ENCODE peak calls at places on chromosomes 2 and 18, in nine cellular contexts. One of them, this sample, is unnamed.

GRCh38 chr2:132009874-132010521 is 151.8 kb downstream of the ANKRD30BL start:
- DNase-seq in cardiac fibroblast: peak; percentile 7
- DNase-seq in PC-9: no peak
- DNase-seq in GM12878: no peak
- DNase-seq in OCI-LY7: no peak
- DNase-seq in astrocyte: peak; percentile 46
- DNase-seq in cardiac muscle cell: peak; percentile 1
- DNase-seq in GM23248: peak; percentile 34
- DNase-seq in tibial artery: no peak
- DNase-seq in this sample: no peak

GRCh38 chr18:73279499-73279898 is 411.7 kb upstream of the NETO1 start:
- DNase-seq in cardiac fibroblast: no peak
- DNase-seq in PC-9: no peak
- DNase-seq in GM12878: no peak
- DNase-seq in OCI-LY7: no peak
- DNase-seq in astrocyte: no peak
- DNase-seq in cardiac muscle cell: no peak
- DNase-seq in GM23248: peak; percentile 6
- DNase-seq in tibial artery: no peak
- DNase-seq in this sample: no peak

GRCh38 chr2:138037090-138037489 is 72.8 kb downstream of the HNMT start:
- DNase-seq in cardiac fibroblast: no peak
- DNase-seq in PC-9: no peak
- DNase-seq in GM12878: no peak
- DNase-seq in OCI-LY7: no peak
- DNase-seq in astrocyte: no peak
- DNase-seq in cardiac muscle cell: no peak
- DNase-seq in GM23248: no peak
- DNase-seq in tibial artery: no peak
- DNase-seq in this sample: no peak

GRCh38 chr2:124476291-124476690 is 451.2 kb downstream of the CNTNAP5 start:
- DNase-seq in cardiac fibroblast: peak; percentile 55
- DNase-seq in PC-9: no peak
- DNase-seq in GM12878: no peak
- DNase-seq in OCI-LY7: no peak
- DNase-seq in astrocyte: peak; percentile 17
- DNase-seq in cardiac muscle cell: no peak
- DNase-seq in GM23248: no peak
- DNase-seq in tibial artery: no peak
- DNase-seq in this sample: no peak

GRCh38 chr18:26654173-26655009 is 106.0 kb upstream of the KCTD1 start:
- DNase-seq in cardiac fibroblast: no peak
- DNase-seq in PC-9: no peak
- DNase-seq in GM12878: no peak
- DNase-seq in OCI-LY7: no peak
- DNase-seq in astrocyte: no peak
- DNase-seq in cardiac muscle cell: no peak
- DNase-seq in GM23248: no peak
- DNase-seq in tibial artery: no peak
- DNase-seq in this sample: no peak

GRCh38 chr2:70683455-70683854 is 84.5 kb downstream of the ADD2 start:
- DNase-seq in cardiac fibroblast: no peak
- DNase-seq in PC-9: no peak
- DNase-seq in GM12878: no peak
- DNase-seq in OCI-LY7: no peak
- DNase-seq in astrocyte: no peak
- DNase-seq in cardiac muscle cell: no peak
- DNase-seq in GM23248: no peak
- DNase-seq in tibial artery: peak; percentile 16
- DNase-seq in this sample: no peak

GRCh38 chr2:105919826-105920225 is 175.1 kb downstream of the NCK2 start:
- DNase-seq in cardiac fibroblast: peak; percentile 79
- DNase-seq in PC-9: peak; percentile 42
- DNase-seq in GM12878: no peak
- DNase-seq in OCI-LY7: peak; percentile 11
- DNase-seq in astrocyte: peak; percentile 4
- DNase-seq in cardiac muscle cell: no peak
- DNase-seq in GM23248: peak; percentile 59
- DNase-seq in tibial artery: no peak
- DNase-seq in this sample: peak; percentile 50

GRCh38 chr2:30679416-30680088 is 127.7 kb downstream of the CAPN13 start:
- DNase-seq in cardiac fibroblast: peak; percentile 57
- DNase-seq in PC-9: no peak
- DNase-seq in GM12878: no peak
- DNase-seq in OCI-LY7: no peak
- DNase-seq in astrocyte: peak; percentile 66
- DNase-seq in cardiac muscle cell: no peak
- DNase-seq in GM23248: peak; percentile 85
- DNase-seq in tibial artery: peak; percentile 54
- DNase-seq in this sample: no peak

GRCh38 chr2:8676191-8676914 is 5.5 kb upstream of the ID2 start:
- DNase-seq in cardiac fibroblast: peak; percentile 69
- DNase-seq in PC-9: no peak
- DNase-seq in GM12878: no peak
- DNase-seq in OCI-LY7: no peak
- DNase-seq in astrocyte: peak; percentile 80
- DNase-seq in cardiac muscle cell: peak; percentile 70
- DNase-seq in GM23248: peak; percentile 97
- DNase-seq in tibial artery: peak; percentile 98
- DNase-seq in this sample: no peak

GRCh38 chr2:25976884-25977741 is 5.2 kb downstream of the KIF3C start:
- DNase-seq in cardiac fibroblast: peak; percentile 41
- DNase-seq in PC-9: peak; percentile 71
- DNase-seq in GM12878: no peak
- DNase-seq in OCI-LY7: no peak
- DNase-seq in astrocyte: no peak
- DNase-seq in cardiac muscle cell: no peak
- DNase-seq in GM23248: peak; percentile 52
- DNase-seq in tibial artery: no peak
- DNase-seq in this sample: no peak

GRCh38 chr18:34965108-34965507 is 76.1 kb upstream of the MAPRE2 start:
- DNase-seq in cardiac fibroblast: no peak
- DNase-seq in PC-9: no peak
- DNase-seq in GM12878: no peak
- DNase-seq in OCI-LY7: no peak
- DNase-seq in astrocyte: no peak
- DNase-seq in cardiac muscle cell: no peak
- DNase-seq in GM23248: no peak
- DNase-seq in tibial artery: no peak
- DNase-seq in this sample: no peak

GRCh38 chr2:140542627-140543026 is 1588.2 kb downstream of the LRP1B start:
- DNase-seq in cardiac fibroblast: no peak
- DNase-seq in PC-9: no peak
- DNase-seq in GM12878: no peak
- DNase-seq in OCI-LY7: no peak
- DNase-seq in astrocyte: no peak
- DNase-seq in cardiac muscle cell: no peak
- DNase-seq in GM23248: no peak
- DNase-seq in tibial artery: no peak
- DNase-seq in this sample: no peak

GRCh38 chr2:140539506-140539905 is 1591.3 kb downstream of the LRP1B start:
- DNase-seq in cardiac fibroblast: no peak
- DNase-seq in PC-9: no peak
- DNase-seq in GM12878: no peak
- DNase-seq in OCI-LY7: no peak
- DNase-seq in astrocyte: peak; percentile 1
- DNase-seq in cardiac muscle cell: no peak
- DNase-seq in GM23248: no peak
- DNase-seq in tibial artery: no peak
- DNase-seq in this sample: no peak
- H3K4me3 ChIP-seq in cardiac fibroblast: no peak overlapping the region
- H3K4me3 ChIP-seq in PC-9: no peak overlapping the region
- H3K4me3 ChIP-seq in GM12878: no peak overlapping the region
- H3K4me3 ChIP-seq in OCI-LY7: no peak overlapping the region
- H3K4me3 ChIP-seq in astrocyte: no peak overlapping the region
- H3K4me3 ChIP-seq in cardiac muscle cell: no peak overlapping the region
- H3K4me3 ChIP-seq in GM23248: no peak overlapping the region
- H3K4me3 ChIP-seq in tibial artery: no peak overlapping the region
- H3K4me3 ChIP-seq in this sample: no peak overlapping the region

DNA sequence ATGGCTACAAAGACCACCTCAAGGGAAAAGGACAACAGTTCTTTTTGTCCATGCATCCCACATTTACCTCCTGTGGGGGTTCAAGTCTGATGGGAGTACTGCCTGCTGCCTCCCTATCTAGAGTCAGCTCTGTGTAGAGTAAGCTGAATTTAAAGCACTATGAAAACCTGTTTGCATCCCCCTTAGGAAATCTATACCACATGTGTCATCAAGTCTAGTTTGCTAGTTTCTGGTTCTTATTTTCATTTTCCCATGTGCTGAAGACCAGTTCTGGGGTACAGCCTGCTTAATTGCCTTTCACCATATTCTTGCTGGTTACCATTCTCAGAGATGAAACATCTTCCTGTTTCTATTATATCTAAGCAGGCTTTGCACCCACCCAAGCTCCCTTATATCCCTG is 470.3 kb downstream of the MBD2 start:
- DNase-seq in cardiac fibroblast: no peak
- DNase-seq in PC-9: no peak
- DNase-seq in GM12878: no peak
- DNase-seq in OCI-LY7: no peak
- DNase-seq in astrocyte: no peak
- DNase-seq in cardiac muscle cell: no peak
- DNase-seq in GM23248: no peak
- DNase-seq in tibial artery: no peak
- DNase-seq in this sample: no peak
- H3K4me3 ChIP-seq in cardiac fibroblast: no peak overlapping the region
- H3K4me3 ChIP-seq in PC-9: no peak overlapping the region
- H3K4me3 ChIP-seq in GM12878: no peak overlapping the region
- H3K4me3 ChIP-seq in OCI-LY7: no peak overlapping the region
- H3K4me3 ChIP-seq in astrocyte: no peak overlapping the region
- H3K4me3 ChIP-seq in cardiac muscle cell: no peak overlapping the region
- H3K4me3 ChIP-seq in GM23248: no peak overlapping the region
- H3K4me3 ChIP-seq in tibial artery: no peak overlapping the region
- H3K4me3 ChIP-seq in this sample: no peak overlapping the region

GRCh38 chr2:88698027-88698413 is 6.5 kb downstream of the RPIA start:
- DNase-seq in cardiac fibroblast: no peak
- DNase-seq in PC-9: no peak
- DNase-seq in GM12878: no peak
- DNase-seq in OCI-LY7: no peak
- DNase-seq in astrocyte: no peak
- DNase-seq in cardiac muscle cell: no peak
- DNase-seq in GM23248: no peak
- DNase-seq in tibial artery: no peak
- DNase-seq in this sample: no peak

GRCh38 chr2:88697361-88698026 is 6.0 kb downstream of the RPIA start:
- DNase-seq in cardiac fibroblast: no peak
- DNase-seq in PC-9: no peak
- DNase-seq in GM12878: no peak
- DNase-seq in OCI-LY7: no peak
- DNase-seq in astrocyte: no peak
- DNase-seq in cardiac muscle cell: no peak
- DNase-seq in GM23248: no peak
- DNase-seq in tibial artery: no peak
- DNase-seq in this sample: no peak

GRCh38 chr2:88694015-88694414 is 2.5 kb downstream of the RPIA start:
- DNase-seq in cardiac fibroblast: no peak
- DNase-seq in PC-9: no peak
- DNase-seq in GM12878: no peak
- DNase-seq in OCI-LY7: no peak
- DNase-seq in astrocyte: no peak
- DNase-seq in cardiac muscle cell: no peak
- DNase-seq in GM23248: no peak
- DNase-seq in tibial artery: no peak
- DNase-seq in this sample: no peak

GRCh38 chr2:88698498-88699233 is 7.2 kb downstream of the RPIA start:
- DNase-seq in cardiac fibroblast: no peak
- DNase-seq in PC-9: peak; percentile 79
- DNase-seq in GM12878: no peak
- DNase-seq in OCI-LY7: no peak
- DNase-seq in astrocyte: no peak
- DNase-seq in cardiac muscle cell: no peak
- DNase-seq in GM23248: no peak
- DNase-seq in tibial artery: no peak
- DNase-seq in this sample: no peak
- H3K4me3 ChIP-seq in cardiac fibroblast: no peak overlapping the region
- H3K4me3 ChIP-seq in PC-9: no peak overlapping the region
- H3K4me3 ChIP-seq in GM12878: no peak overlapping the region
- H3K4me3 ChIP-seq in OCI-LY7: no peak overlapping the region
- H3K4me3 ChIP-seq in astrocyte: no peak overlapping the region
- H3K4me3 ChIP-seq in cardiac muscle cell: no peak overlapping the region
- H3K4me3 ChIP-seq in GM23248: no peak overlapping the region
- H3K4me3 ChIP-seq in tibial artery: no peak overlapping the region
- H3K4me3 ChIP-seq in this sample: no peak overlapping the region

GRCh38 chr2:120740765-120741513 is 5.3 kb downstream of the GLI2 start:
- DNase-seq in cardiac fibroblast: peak; percentile 32
- DNase-seq in PC-9: no peak
- DNase-seq in GM12878: no peak
- DNase-seq in OCI-LY7: no peak
- DNase-seq in astrocyte: no peak
- DNase-seq in cardiac muscle cell: peak; percentile 83
- DNase-seq in GM23248: no peak
- DNase-seq in tibial artery: peak; percentile 66
- DNase-seq in this sample: no peak
- H3K4me3 ChIP-seq in cardiac fibroblast: peak overlapping the region; percentile 13
- H3K4me3 ChIP-seq in PC-9: no peak overlapping the region
- H3K4me3 ChIP-seq in GM12878: no peak overlapping the region
- H3K4me3 ChIP-seq in OCI-LY7: no peak overlapping the region
- H3K4me3 ChIP-seq in astrocyte: peak overlapping the region; percentile 38
- H3K4me3 ChIP-seq in cardiac muscle cell: peak overlapping the region; percentile 29
- H3K4me3 ChIP-seq in GM23248: peak overlapping the region; percentile 69
- H3K4me3 ChIP-seq in tibial artery: peak overlapping the region; percentile 43
- H3K4me3 ChIP-seq in this sample: no peak overlapping the region

DNA sequence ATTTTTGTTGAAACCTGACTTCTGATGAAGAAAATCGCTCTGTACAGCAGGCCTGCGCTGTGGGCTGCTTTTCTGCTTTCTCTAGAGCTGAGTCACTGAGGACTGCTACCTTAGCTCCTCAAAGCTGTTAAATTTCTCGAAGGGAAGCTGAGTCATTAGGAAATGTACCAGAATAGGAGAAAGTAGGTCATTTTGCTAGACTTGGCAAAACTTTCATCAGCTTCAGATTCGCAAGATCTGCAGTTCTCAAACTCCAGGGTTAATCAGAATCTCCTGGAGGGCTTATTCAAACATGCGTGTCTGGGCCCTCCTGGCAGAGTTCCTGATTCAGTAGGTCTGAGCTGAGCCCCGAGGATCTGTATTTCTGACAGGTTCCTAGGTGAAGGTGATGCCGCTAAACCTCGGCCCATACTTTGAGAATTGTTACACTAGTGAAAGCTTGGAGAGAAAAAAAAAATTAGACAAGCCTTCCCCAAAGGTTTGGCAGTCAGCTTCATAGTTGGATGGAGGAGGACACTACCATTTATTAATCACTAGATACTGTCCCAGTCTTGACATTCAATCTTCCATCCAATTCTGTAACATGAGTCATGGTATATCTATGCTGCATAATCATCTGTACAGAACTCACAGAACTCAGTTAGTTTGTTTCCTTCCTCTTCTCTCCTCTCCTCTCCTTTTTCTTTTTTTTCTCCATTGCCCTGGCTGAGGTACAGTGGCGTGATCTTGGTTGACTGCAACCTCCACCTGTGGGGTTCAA is 297.6 kb downstream of the PARD3B start:
- DNase-seq in cardiac fibroblast: peak; percentile 96
- DNase-seq in PC-9: peak; percentile 80
- DNase-seq in GM12878: no peak
- DNase-seq in OCI-LY7: no peak
- DNase-seq in astrocyte: peak; percentile 92
- DNase-seq in cardiac muscle cell: no peak
- DNase-seq in GM23248: peak; percentile 97
- DNase-seq in tibial artery: no peak
- DNase-seq in this sample: no peak
- H3K4me3 ChIP-seq in cardiac fibroblast: no peak overlapping the region
- H3K4me3 ChIP-seq in PC-9: peak overlapping the region; percentile 43
- H3K4me3 ChIP-seq in GM12878: no peak overlapping the region
- H3K4me3 ChIP-seq in OCI-LY7: no peak overlapping the region
- H3K4me3 ChIP-seq in astrocyte: peak overlapping the region; percentile 43
- H3K4me3 ChIP-seq in cardiac muscle cell: no peak overlapping the region
- H3K4me3 ChIP-seq in GM23248: peak overlapping the region; percentile 66
- H3K4me3 ChIP-seq in tibial artery: no peak overlapping the region
- H3K4me3 ChIP-seq in this sample: no peak overlapping the region